ENCODE peak calls at places on chromosomes 2 and 18, in six cellular contexts. J is stomach, D is upper lobe of left lung, L is tibial nerve, O is suprapubic skin, C is ovary. Q is an unnamed sample.

GRCh38 chr2:48347712-48348111 is 182.2 kb upstream of the STON1 start:
- DNase-seq in O (no peak), L (no peak), D (no peak), J (no peak), C (no peak), Q (no peak)

GRCh38 chr2:61185329-61185728 is 23.3 kb downstream of the C2orf74 start:
- DNase-seq in O (no peak), C (no peak), J (no peak), D (no peak), L (no peak), Q (peak)

GRCh38 chr2:241550616-241551580 is 7.6 kb upstream of the BOK start:
- DNase-seq in J (no peak), C (no peak), L (no peak), D (peak), O (no peak), Q (no peak)

GRCh38 chr2:12064153-12064552 is 317.7 kb downstream of the LPIN1 start:
- DNase-seq in D (peak), L (no peak), J (no peak), C (no peak), O (no peak), Q (no peak)

GRCh38 chr2:219060821-219061791 is at the start of gene IHH:
- DNase-seq in D (peak), L (no peak), J (peak), O (no peak), C (no peak), Q (no peak)

GRCh38 chr2:70527447-70528080 is 26.1 kb downstream of the TGFA start:
- DNase-seq in C (no peak), D (no peak), O (no peak), L (no peak), J (no peak), Q (peak)

GRCh38 chr2:222309766-222310165 is 11.0 kb upstream of the PAX3 start:
- DNase-seq in J (no peak), O (no peak), L (no peak), D (no peak), C (no peak), Q (no peak)

GRCh38 chr2:186855216-186855615 is 6.2 kb upstream of the ZSWIM2 start:
- DNase-seq in L (no peak), O (no peak), C (no peak), D (no peak), J (no peak), Q (no peak)

GRCh38 chr18:36255072-36255708 is 42.3 kb upstream of the FHOD3 start:
- DNase-seq in L (no peak), O (no peak), C (no peak), D (no peak), J (no peak), Q (peak)

GRCh38 chr2:99881901-99882591 is 260.3 kb downstream of the AFF3 start:
- DNase-seq in O (no peak), J (no peak), C (no peak), L (no peak), D (no peak), Q (no peak)

GRCh38 chr2:111534816-111535803 is 348.9 kb downstream of the ANAPC1 start:
- DNase-seq in L (no peak), J (no peak), D (no peak), C (no peak), O (no peak), Q (no peak)

GRCh38 chr18:31233550-31234306 is 71.1 kb upstream of the DSC1 start:
- DNase-seq in C (no peak), D (no peak), J (no peak), L (no peak), O (no peak), Q (no peak)

GRCh38 chr2:233119806-233120205 is 59.7 kb downstream of the INPP5D start:
- DNase-seq in C (no peak), D (no peak), J (no peak), O (peak), L (no peak), Q (no peak)

GRCh38 chr2:183186296-183186695 is 62.1 kb downstream of the NUP35 start:
- DNase-seq in C (no peak), D (no peak), J (no peak), O (no peak), L (no peak), Q (no peak)

GRCh38 chr18:40695526-40695925 is 1259.5 kb upstream of the PIK3C3 start:
- DNase-seq in L (no peak), O (no peak), J (no peak), D (no peak), C (no peak), Q (no peak)

GRCh38 chr18:77866309-77866708 is 616.7 kb downstream of the GALR1 start:
- DNase-seq in O (no peak), J (no peak), D (no peak), L (no peak), C (no peak), Q (no peak)

GRCh38 chr18:4286256-4286655 is 168.9 kb downstream of the DLGAP1 start:
- DNase-seq in C (no peak), J (no peak), O (no peak), D (no peak), L (no peak), Q (no peak)

GRCh38 chr2:26346454-26347053 is at the start of gene ADGRF3:
- DNase-seq in O (no peak), J (peak), L (peak), D (no peak), C (peak), Q (no peak)

GRCh38 chr2:237693281-237694039 is 66.1 kb downstream of the LRRFIP1 start:
- DNase-seq in D (no peak), L (no peak), C (no peak), J (no peak), O (no peak), Q (no peak)

GRCh38 chr2:223797073-223797472 is 40.3 kb downstream of the AP1S3 start:
- DNase-seq in L (no peak), D (no peak), J (peak), O (no peak), C (no peak), Q (no peak)

GRCh38 chr2:109724533-109725460 is 69.3 kb upstream of the RGPD5 start:
- DNase-seq in C (peak), J (no peak), O (peak), D (no peak), L (no peak), Q (peak)

GRCh38 chr2:170455617-170456426 is 259.3 kb upstream of the SP5 start:
- DNase-seq in J (no peak), D (no peak), O (no peak), C (no peak), L (no peak), Q (no peak)

GRCh38 chr2:64315561-64315960 is 138.4 kb upstream of the LGALSL start:
- DNase-seq in J (no peak), L (no peak), O (no peak), D (no peak), C (no peak), Q (peak)

GRCh38 chr2:177881001-177881748 is 191.4 kb downstream of the PDE11A start:
- DNase-seq in D (no peak), J (no peak), O (no peak), C (no peak), L (no peak), Q (no peak)

GRCh38 chr2:86360781-86361180 is 23.4 kb upstream of the REEP1 start:
- DNase-seq in O (no peak), C (no peak), J (no peak), D (no peak), L (no peak), Q (peak)

GRCh38 chr2:207660994-207661393 is 35.8 kb upstream of the METTL21A start:
- DNase-seq in L (no peak), O (no peak), D (no peak), J (no peak), C (no peak), Q (no peak)

GRCh38 chr2:174259981-174260380 is 11.6 kb upstream of the OLA1 start:
- DNase-seq in J (no peak), O (no peak), L (peak), C (no peak), D (no peak), Q (no peak)

GRCh38 chr2:109166811-109167210 is 37.8 kb downstream of the SH3RF3 start:
- DNase-seq in D (no peak), L (no peak), O (no peak), C (no peak), J (no peak), Q (no peak)

GRCh38 chr18:62683935-62684334 is 31.4 kb upstream of the PHLPP1 start:
- DNase-seq in O (no peak), L (no peak), J (no peak), D (no peak), C (no peak), Q (no peak)

GRCh38 chr2:223735659-223736244 is 101.6 kb downstream of the AP1S3 start:
- DNase-seq in J (no peak), O (no peak), D (no peak), L (no peak), C (no peak), Q (no peak)

GRCh38 chr2:101188683-101189405 is 37.7 kb upstream of the TBC1D8 start:
- DNase-seq in L (no peak), J (peak), D (no peak), C (no peak), O (no peak), Q (no peak)

GRCh38 chr2:54903736-54904554 is 146.3 kb downstream of the RTN4 start:
- DNase-seq in C (no peak), D (no peak), L (no peak), O (no peak), J (peak), Q (peak)

GRCh38 chr2:10410001-10410671 is 38.0 kb downstream of the ODC1 start:
- DNase-seq in C (no peak), O (no peak), L (peak), J (no peak), D (peak), Q (no peak)

GRCh38 chr2:172233947-172234715 is 131.4 kb upstream of the DLX2 start:
- DNase-seq in D (no peak), L (no peak), J (no peak), O (no peak), C (no peak), Q (no peak)

GRCh38 chr2:235893129-235893698 is 275.0 kb downstream of the GBX2 start:
- DNase-seq in D (no peak), O (no peak), J (no peak), C (no peak), L (no peak), Q (no peak)

GRCh38 chr2:99841749-99842148 is 300.6 kb downstream of the AFF3 start:
- DNase-seq in J (no peak), O (no peak), C (no peak), D (no peak), L (no peak), Q (no peak)

GRCh38 chr2:15976334-15976733 is 36.0 kb downstream of the MYCN start:
- DNase-seq in L (no peak), J (no peak), D (no peak), C (no peak), O (no peak), Q (no peak)

GRCh38 chr18:69558088-69558487 is 157.4 kb downstream of the DOK6 start:
- DNase-seq in C (no peak), O (no peak), L (no peak), J (no peak), D (no peak), Q (no peak)

DNA sequence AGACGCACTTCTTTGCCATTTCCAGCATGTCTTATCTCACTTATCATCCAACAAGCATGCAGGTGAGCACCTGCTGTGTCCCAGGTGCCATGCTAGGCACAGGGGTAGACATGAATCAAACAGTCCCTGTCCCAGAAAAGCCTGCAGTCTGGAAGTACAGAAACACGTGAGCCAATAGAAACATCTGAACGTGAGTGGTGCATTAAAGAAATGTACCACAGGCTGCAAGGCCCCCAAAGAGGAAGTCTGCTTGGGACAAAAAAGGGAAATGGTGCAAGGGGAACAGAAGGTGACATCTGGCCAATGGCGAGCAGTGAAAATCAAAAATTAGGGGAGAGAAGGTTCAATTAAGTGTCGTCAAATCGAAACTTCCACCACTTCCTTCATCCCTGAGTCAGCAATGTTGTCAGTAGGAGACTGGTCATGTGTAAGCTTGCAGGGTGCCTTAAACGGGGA is 17.6 kb upstream of the TMEM247 start:
- DNase-seq in J (no peak), C (no peak), L (no peak), O (no peak), D (no peak), Q (peak)
- TF ChIP-seq CTCF in J (no peak), C (no peak), L (no peak), O (no peak), D (no peak), Q (no peak)

GRCh38 chr2:95525294-95526035 is 40.9 kb upstream of the TRIM43B start:
- DNase-seq in J (peak), L (no peak), O (no peak), C (no peak), D (peak), Q (no peak)
- H3K4me3 ChIP-seq in J (peak), L (no peak), O (peak), C (no peak), D (no peak), Q (peak)

GRCh38 chr2:217901826-217902225 is 101.0 kb downstream of the TNS1 start:
- DNase-seq in D (no peak), O (no peak), C (no peak), J (no peak), L (no peak), Q (no peak)

GRCh38 chr2:217901400-217901799 is 101.4 kb downstream of the TNS1 start:
- DNase-seq in L (no peak), C (no peak), O (no peak), D (no peak), J (no peak), Q (no peak)

GRCh38 chr2:217903859-217904613 is 98.8 kb downstream of the TNS1 start:
- DNase-seq in C (peak), L (peak), D (no peak), O (peak), J (peak), Q (no peak)

GRCh38 chr2:217903142-217903858 is 99.5 kb downstream of the TNS1 start:
- DNase-seq in L (no peak), J (no peak), C (no peak), D (no peak), O (no peak), Q (no peak)

DNA sequence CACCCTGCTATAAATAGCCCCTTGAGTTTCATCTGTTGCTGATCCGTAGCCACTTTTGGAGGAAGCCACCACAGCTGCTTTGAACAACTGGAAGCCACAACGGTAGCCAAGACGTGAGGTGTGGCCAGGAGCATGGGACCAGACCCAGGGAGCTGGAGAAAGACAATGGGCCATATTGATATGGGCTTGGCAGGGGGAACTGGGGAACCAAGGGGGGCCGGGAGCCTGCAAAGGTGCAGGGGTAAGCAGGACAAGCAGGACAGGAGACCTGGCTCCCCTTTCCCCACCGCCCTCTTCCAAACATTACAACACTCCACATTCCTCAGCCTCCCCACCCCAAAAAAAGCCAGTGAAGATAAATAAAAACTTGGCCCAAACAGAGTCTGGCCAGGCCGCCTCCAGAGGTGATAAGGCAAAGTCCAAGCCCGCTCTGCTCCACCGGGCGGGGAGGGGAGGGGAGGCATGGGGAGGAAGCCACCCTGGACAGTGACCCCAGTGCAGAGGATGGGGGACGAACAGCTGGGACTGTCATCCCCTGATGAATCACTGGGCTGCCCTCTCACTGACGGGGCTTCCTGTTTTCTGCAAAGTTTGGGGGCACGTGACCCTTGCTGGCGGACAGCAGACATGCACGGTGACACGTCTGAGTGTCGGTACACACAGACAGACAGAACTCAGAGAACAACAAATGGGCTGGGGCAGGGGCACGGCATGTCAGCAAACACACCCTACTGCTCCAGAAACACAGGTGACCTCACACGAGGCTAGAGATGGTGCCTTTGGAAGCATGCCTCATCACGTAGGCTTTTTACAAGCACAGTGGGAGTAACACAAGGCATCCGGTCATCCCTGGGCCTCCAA is 100.3 kb downstream of the TNS1 start:
- DNase-seq in C (peak), D (no peak), L (peak), J (peak), O (peak), Q (peak)
- TF ChIP-seq EP300 in C (peak), D (no peak), L (peak), J (no peak), O (no peak), Q (no peak)

GRCh38 chr2:59888015-59888414 is 665.4 kb downstream of the BCL11A start:
- DNase-seq in C (no peak), D (no peak), J (no peak), O (no peak), L (no peak), Q (no peak)
- TF ChIP-seq CTCF in C (no peak), D (no peak), J (no peak), O (no peak), L (no peak), Q (no peak)